ENCODE peak calls at places on chromosomes 1 and 21, in six cellular contexts. One of them, this sample, is unnamed.
A peak's percentile ranks its signal among the peaks of the same experiment; 100 is the strongest.

GRCh38 chr21:45079351-45079750 is 5.0 kb downstream of the ADARB1 start:
- DNase-seq in right lobe of liver: no peak
- DNase-seq in CD8-positive, alpha-beta T cell: no peak
- DNase-seq in HS-5: no peak
- DNase-seq in H54: no peak
- DNase-seq in brain microvascular endothelial cell: no peak
- DNase-seq in this sample: no peak

GRCh38 chr1:151547119-151547899 is 7.2 kb downstream of the TUFT1 start:
- DNase-seq in right lobe of liver: peak; percentile 88
- DNase-seq in CD8-positive, alpha-beta T cell: no peak
- DNase-seq in HS-5: peak; percentile 98
- DNase-seq in H54: peak; percentile 85
- DNase-seq in brain microvascular endothelial cell: peak; percentile 81
- DNase-seq in this sample: peak; percentile 95

GRCh38 chr1:47527653-47528272 is 89.9 kb downstream of the FOXD2 start:
- DNase-seq in right lobe of liver: peak; percentile 63
- DNase-seq in CD8-positive, alpha-beta T cell: no peak
- DNase-seq in HS-5: no peak
- DNase-seq in H54: no peak
- DNase-seq in brain microvascular endothelial cell: peak; percentile 16
- DNase-seq in this sample: no peak

GRCh38 chr1:77796695-77797405 is 17.4 kb downstream of the MIGA1 start:
- DNase-seq in right lobe of liver: no peak
- DNase-seq in CD8-positive, alpha-beta T cell: no peak
- DNase-seq in HS-5: no peak
- DNase-seq in H54: no peak
- DNase-seq in brain microvascular endothelial cell: no peak
- DNase-seq in this sample: no peak

GRCh38 chr1:214537219-214537618 is 14.2 kb downstream of the PTPN14 start:
- DNase-seq in right lobe of liver: no peak
- DNase-seq in CD8-positive, alpha-beta T cell: no peak
- DNase-seq in HS-5: no peak
- DNase-seq in H54: no peak
- DNase-seq in brain microvascular endothelial cell: no peak
- DNase-seq in this sample: no peak

GRCh38 chr1:240936911-240937668 is 325.1 kb upstream of the GREM2 start:
- DNase-seq in right lobe of liver: no peak
- DNase-seq in CD8-positive, alpha-beta T cell: no peak
- DNase-seq in HS-5: no peak
- DNase-seq in H54: no peak
- DNase-seq in brain microvascular endothelial cell: no peak
- DNase-seq in this sample: no peak

GRCh38 chr1:151196292-151196800 is 2.0 kb upstream of the PIP5K1A start:
- DNase-seq in right lobe of liver: peak; percentile 69
- DNase-seq in CD8-positive, alpha-beta T cell: no peak
- DNase-seq in HS-5: peak; percentile 82
- DNase-seq in H54: no peak
- DNase-seq in brain microvascular endothelial cell: peak; percentile 83
- DNase-seq in this sample: peak; percentile 83

GRCh38 chr1:239221656-239222055 is 164.7 kb upstream of the CHRM3 start:
- DNase-seq in right lobe of liver: no peak
- DNase-seq in CD8-positive, alpha-beta T cell: no peak
- DNase-seq in HS-5: no peak
- DNase-seq in H54: no peak
- DNase-seq in brain microvascular endothelial cell: no peak
- DNase-seq in this sample: no peak

GRCh38 chr1:244048566-244049141 is 2.4 kb upstream of the ZBTB18 start:
- DNase-seq in right lobe of liver: no peak
- DNase-seq in CD8-positive, alpha-beta T cell: no peak
- DNase-seq in HS-5: no peak
- DNase-seq in H54: no peak
- DNase-seq in brain microvascular endothelial cell: no peak
- DNase-seq in this sample: no peak

GRCh38 chr1:26078286-26079177 is 11.1 kb upstream of the TRIM63 start:
- DNase-seq in right lobe of liver: no peak
- DNase-seq in CD8-positive, alpha-beta T cell: no peak
- DNase-seq in HS-5: no peak
- DNase-seq in H54: no peak
- DNase-seq in brain microvascular endothelial cell: no peak
- DNase-seq in this sample: no peak

GRCh38 chr1:29503441-29503840 is 267.1 kb downstream of the PTPRU start:
- DNase-seq in right lobe of liver: peak; percentile 8
- DNase-seq in CD8-positive, alpha-beta T cell: no peak
- DNase-seq in HS-5: no peak
- DNase-seq in H54: no peak
- DNase-seq in brain microvascular endothelial cell: no peak
- DNase-seq in this sample: no peak

GRCh38 chr21:41868062-41868710 is 11.0 kb downstream of the PRDM15 start:
- DNase-seq in right lobe of liver: no peak
- DNase-seq in CD8-positive, alpha-beta T cell: no peak
- DNase-seq in HS-5: peak; percentile 22
- DNase-seq in H54: no peak
- DNase-seq in brain microvascular endothelial cell: no peak
- DNase-seq in this sample: no peak

GRCh38 chr1:222570837-222571236 is 18.9 kb downstream of the TAF1A start:
- DNase-seq in right lobe of liver: no peak
- DNase-seq in CD8-positive, alpha-beta T cell: no peak
- DNase-seq in HS-5: no peak
- DNase-seq in H54: no peak
- DNase-seq in brain microvascular endothelial cell: no peak
- DNase-seq in this sample: no peak

GRCh38 chr1:54297596-54298283 is 97.8 kb downstream of the MRPL37 start:
- DNase-seq in right lobe of liver: no peak
- DNase-seq in CD8-positive, alpha-beta T cell: no peak
- DNase-seq in HS-5: no peak
- DNase-seq in H54: no peak
- DNase-seq in brain microvascular endothelial cell: no peak
- DNase-seq in this sample: no peak

GRCh38 chr1:46552357-46553237 is 1.1 kb upstream of the KNCN start:
- DNase-seq in right lobe of liver: no peak
- DNase-seq in CD8-positive, alpha-beta T cell: no peak
- DNase-seq in HS-5: no peak
- DNase-seq in H54: no peak
- DNase-seq in brain microvascular endothelial cell: no peak
- DNase-seq in this sample: no peak

GRCh38 chr21:23247334-23247733 is 2249.1 kb downstream of the NCAM2 start:
- DNase-seq in right lobe of liver: no peak
- DNase-seq in CD8-positive, alpha-beta T cell: no peak
- DNase-seq in HS-5: no peak
- DNase-seq in H54: no peak
- DNase-seq in brain microvascular endothelial cell: no peak
- DNase-seq in this sample: no peak

This sample was measured in HS-27A.